ENCODE peak calls at places on chromosomes 4 and X, in four cellular contexts. One of them, this sample, is unnamed.

GRCh38 chr4:1291091-1291490 is 1.4 kb downstream of the MAEA start:
- DNase-seq in astrocyte: no peak
- DNase-seq in brain microvascular endothelial cell: no peak
- DNase-seq in psoas muscle: no peak
- DNase-seq in this sample: no peak

GRCh38 chrX:139559383-139560042 is 29.0 kb downstream of the F9 start:
- DNase-seq in astrocyte: peak
- DNase-seq in brain microvascular endothelial cell: peak
- DNase-seq in psoas muscle: no peak
- DNase-seq in this sample: peak

GRCh38 chr4:78667337-78667736 is 108.8 kb upstream of the BMP2K start:
- DNase-seq in astrocyte: no peak
- DNase-seq in brain microvascular endothelial cell: no peak
- DNase-seq in psoas muscle: no peak
- DNase-seq in this sample: no peak

GRCh38 chr4:168304744-168305459 is 13.7 kb downstream of the DDX60 start:
- DNase-seq in astrocyte: peak
- DNase-seq in brain microvascular endothelial cell: peak
- DNase-seq in psoas muscle: no peak
- DNase-seq in this sample: peak

GRCh38 chr4:7805533-7806079 is 134.1 kb downstream of the AFAP1 start:
- DNase-seq in astrocyte: peak
- DNase-seq in brain microvascular endothelial cell: peak
- DNase-seq in psoas muscle: no peak
- DNase-seq in this sample: peak

GRCh38 chr4:2817701-2818350 is 24.9 kb downstream of the SH3BP2 start:
- DNase-seq in astrocyte: no peak
- DNase-seq in brain microvascular endothelial cell: no peak
- DNase-seq in psoas muscle: peak
- DNase-seq in this sample: no peak

GRCh38 chrX:18424482-18425198 is 768 bp upstream of the CDKL5 start:
- DNase-seq in astrocyte: peak
- DNase-seq in brain microvascular endothelial cell: peak
- DNase-seq in psoas muscle: no peak
- DNase-seq in this sample: peak

GRCh38 chrX:48665991-48666390 is 17.6 kb upstream of the WAS start:
- DNase-seq in astrocyte: no peak
- DNase-seq in brain microvascular endothelial cell: peak
- DNase-seq in psoas muscle: no peak
- DNase-seq in this sample: peak

GRCh38 chr4:161466321-161466720 is 697.5 kb downstream of the FSTL5 start:
- DNase-seq in astrocyte: no peak
- DNase-seq in brain microvascular endothelial cell: no peak
- DNase-seq in psoas muscle: no peak
- DNase-seq in this sample: no peak

GRCh38 chrX:107894038-107894437 is 68.4 kb downstream of the MID2 start:
- DNase-seq in astrocyte: peak
- DNase-seq in brain microvascular endothelial cell: peak
- DNase-seq in psoas muscle: no peak
- DNase-seq in this sample: peak

GRCh38 chr4:41647368-41647767 is 101.2 kb downstream of the PHOX2B start:
- DNase-seq in astrocyte: no peak
- DNase-seq in brain microvascular endothelial cell: no peak
- DNase-seq in psoas muscle: no peak
- DNase-seq in this sample: no peak

GRCh38 chrX:136725446-136726104 is 55.2 kb downstream of the ARHGEF6 start:
- DNase-seq in astrocyte: peak
- DNase-seq in brain microvascular endothelial cell: peak
- DNase-seq in psoas muscle: peak
- DNase-seq in this sample: peak

GRCh38 chr4:31601793-31602192 is 881.6 kb downstream of the PCDH7 start:
- DNase-seq in astrocyte: no peak
- DNase-seq in brain microvascular endothelial cell: no peak
- DNase-seq in psoas muscle: no peak
- DNase-seq in this sample: no peak

GRCh38 chrX:108224727-108225455 is 133.3 kb downstream of the ATG4A start:
- DNase-seq in astrocyte: peak
- DNase-seq in brain microvascular endothelial cell: peak
- DNase-seq in psoas muscle: peak
- DNase-seq in this sample: no peak

GRCh38 chr4:116796022-116796421 is 289.4 kb downstream of the TRAM1L1 start:
- DNase-seq in astrocyte: no peak
- DNase-seq in brain microvascular endothelial cell: no peak
- DNase-seq in psoas muscle: no peak
- DNase-seq in this sample: no peak

GRCh38 chr4:32440391-32440790 is 1720.2 kb downstream of the PCDH7 start:
- DNase-seq in astrocyte: no peak
- DNase-seq in brain microvascular endothelial cell: no peak
- DNase-seq in psoas muscle: no peak
- DNase-seq in this sample: no peak

GRCh38 chr4:173092003-173092402 is 76.6 kb upstream of the GALNT7 start:
- DNase-seq in astrocyte: no peak
- DNase-seq in brain microvascular endothelial cell: no peak
- DNase-seq in psoas muscle: no peak
- DNase-seq in this sample: no peak

GRCh38 chrX:120015145-120016067 is 62.1 kb downstream of the RHOXF2B start:
- DNase-seq in astrocyte: no peak
- DNase-seq in brain microvascular endothelial cell: no peak
- DNase-seq in psoas muscle: no peak
- DNase-seq in this sample: no peak

GRCh38 chrX:10414872-10415703 is 205.3 kb downstream of the MID1 start:
- DNase-seq in astrocyte: peak
- DNase-seq in brain microvascular endothelial cell: peak
- DNase-seq in psoas muscle: no peak
- DNase-seq in this sample: peak

GRCh38 chr4:31370866-31371465 is 650.8 kb downstream of the PCDH7 start:
- DNase-seq in astrocyte: peak
- DNase-seq in brain microvascular endothelial cell: peak
- DNase-seq in psoas muscle: no peak
- DNase-seq in this sample: peak

GRCh38 chr4:8322794-8323704 is 53.5 kb downstream of the HTRA3 start:
- DNase-seq in astrocyte: no peak
- DNase-seq in brain microvascular endothelial cell: no peak
- DNase-seq in psoas muscle: peak
- DNase-seq in this sample: no peak

GRCh38 chrX:46589977-46590723 is 16.6 kb downstream of the CHST7 start:
- DNase-seq in astrocyte: peak
- DNase-seq in brain microvascular endothelial cell: no peak
- DNase-seq in psoas muscle: no peak
- DNase-seq in this sample: peak

GRCh38 chr4:5640096-5640495 is 68.3 kb downstream of the EVC2 start:
- DNase-seq in astrocyte: no peak
- DNase-seq in brain microvascular endothelial cell: no peak
- DNase-seq in psoas muscle: no peak
- DNase-seq in this sample: no peak

GRCh38 chrX:78796916-78797315 is 49.4 kb downstream of the LPAR4 start:
- DNase-seq in astrocyte: no peak
- DNase-seq in brain microvascular endothelial cell: no peak
- DNase-seq in psoas muscle: no peak
- DNase-seq in this sample: no peak

GRCh38 chr4:166501941-166502382 is 628.9 kb downstream of the TLL1 start:
- DNase-seq in astrocyte: no peak
- DNase-seq in brain microvascular endothelial cell: peak
- DNase-seq in psoas muscle: no peak
- DNase-seq in this sample: no peak

GRCh38 chrX:132963846-132964245 is 5.4 kb upstream of the HS6ST2 start:
- DNase-seq in astrocyte: no peak
- DNase-seq in brain microvascular endothelial cell: no peak
- DNase-seq in psoas muscle: no peak
- DNase-seq in this sample: no peak

GRCh38 chr4:637536-637935 is 12.2 kb downstream of the PDE6B start:
- DNase-seq in astrocyte: no peak
- DNase-seq in brain microvascular endothelial cell: peak
- DNase-seq in psoas muscle: no peak
- DNase-seq in this sample: no peak

GRCh38 chr4:169236901-169237626 is 33.7 kb downstream of the SH3RF1 start:
- DNase-seq in astrocyte: no peak
- DNase-seq in brain microvascular endothelial cell: no peak
- DNase-seq in psoas muscle: peak
- DNase-seq in this sample: no peak

GRCh38 chrX:27671234-27671633 is 81.1 kb downstream of the DCAF8L2 start:
- DNase-seq in astrocyte: no peak
- DNase-seq in brain microvascular endothelial cell: no peak
- DNase-seq in psoas muscle: no peak
- DNase-seq in this sample: no peak

GRCh38 chr4:8607603-8608481 is 15.3 kb downstream of the CPZ start:
- DNase-seq in astrocyte: no peak
- DNase-seq in brain microvascular endothelial cell: no peak
- DNase-seq in psoas muscle: no peak
- DNase-seq in this sample: no peak

GRCh38 chrX:132737743-132738142 is 220.7 kb downstream of the HS6ST2 start:
- DNase-seq in astrocyte: no peak
- DNase-seq in brain microvascular endothelial cell: no peak
- DNase-seq in psoas muscle: no peak
- DNase-seq in this sample: no peak

GRCh38 chrX:130071611-130072349 is 38.5 kb downstream of the ELF4 start:
- DNase-seq in astrocyte: no peak
- DNase-seq in brain microvascular endothelial cell: no peak
- DNase-seq in psoas muscle: no peak
- DNase-seq in this sample: no peak

GRCh38 chrX:130066975-130067615 is 43.2 kb downstream of the ELF4 start:
- DNase-seq in astrocyte: no peak
- DNase-seq in brain microvascular endothelial cell: no peak
- DNase-seq in psoas muscle: no peak
- DNase-seq in this sample: no peak
- TF ChIP-seq CTCF in astrocyte: no peak
- TF ChIP-seq CTCF in brain microvascular endothelial cell: no peak
- TF ChIP-seq CTCF in psoas muscle: no peak
- TF ChIP-seq CTCF in this sample: no peak

DNA sequence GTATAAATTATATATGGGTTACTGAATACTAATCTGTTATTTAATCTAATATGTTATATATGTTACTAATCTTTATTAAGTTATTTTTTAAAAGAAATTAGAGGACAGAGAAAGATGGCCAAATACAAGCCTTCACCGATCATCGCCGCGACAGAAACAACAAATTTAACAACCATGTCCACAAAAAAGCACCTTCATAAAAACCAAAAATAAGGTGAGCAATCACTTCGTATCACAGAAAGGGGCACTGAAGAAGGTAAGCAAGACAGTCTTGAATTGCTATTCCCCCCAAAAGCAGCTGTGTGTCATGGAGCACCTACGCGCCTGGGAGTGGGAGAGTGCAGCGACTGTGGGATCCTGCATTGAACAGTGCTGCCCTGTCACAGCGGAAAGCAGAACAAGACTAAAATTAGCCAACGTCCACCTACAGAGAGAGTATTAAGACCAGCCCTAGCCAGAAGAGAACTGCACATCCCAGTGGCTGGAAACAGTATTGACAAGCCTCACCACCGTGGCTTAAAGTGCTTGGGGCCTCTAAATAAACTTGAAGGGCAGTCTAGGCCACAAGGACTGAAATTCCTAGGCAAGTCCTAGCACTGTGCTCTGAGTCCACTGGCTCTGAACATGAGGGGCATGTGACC is 38.5 kb downstream of the LRBA start:
- DNase-seq in astrocyte: no peak
- DNase-seq in brain microvascular endothelial cell: no peak
- DNase-seq in psoas muscle: no peak
- DNase-seq in this sample: no peak
- TF ChIP-seq CTCF in astrocyte: no peak
- TF ChIP-seq CTCF in brain microvascular endothelial cell: no peak
- TF ChIP-seq CTCF in psoas muscle: no peak
- TF ChIP-seq CTCF in this sample: no peak

GRCh38 chrX:96841325-96841724 is 42.4 kb upstream of the RPA4 start:
- DNase-seq in astrocyte: no peak
- DNase-seq in brain microvascular endothelial cell: no peak
- DNase-seq in psoas muscle: no peak
- DNase-seq in this sample: no peak

GRCh38 chrX:96837808-96838207 is 45.9 kb upstream of the RPA4 start:
- DNase-seq in astrocyte: peak
- DNase-seq in brain microvascular endothelial cell: no peak
- DNase-seq in psoas muscle: no peak
- DNase-seq in this sample: peak

GRCh38 chrX:96846841-96847240 is 36.9 kb upstream of the RPA4 start:
- DNase-seq in astrocyte: no peak
- DNase-seq in brain microvascular endothelial cell: no peak
- DNase-seq in psoas muscle: no peak
- DNase-seq in this sample: no peak

DNA sequence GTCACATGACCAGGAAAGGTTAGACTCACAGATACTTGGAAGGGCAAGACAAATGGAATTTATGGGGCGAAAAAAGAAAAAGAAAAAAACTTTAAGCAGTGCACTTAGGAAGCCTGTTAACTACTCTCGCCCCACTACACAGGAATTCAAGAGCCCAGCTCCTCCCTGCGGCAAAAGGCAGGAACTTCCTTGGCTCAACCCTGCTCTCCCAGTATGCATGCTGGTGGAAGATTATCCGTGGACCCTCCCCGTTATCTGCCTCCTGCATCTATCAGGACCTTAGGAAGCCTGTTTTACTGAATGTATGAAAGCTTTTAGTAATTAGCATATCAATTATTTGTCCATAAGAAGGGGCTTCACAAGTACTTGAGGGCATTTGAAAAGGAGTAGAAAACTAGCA is 40.1 kb upstream of the RPA4 start:
- DNase-seq in astrocyte: no peak
- DNase-seq in brain microvascular endothelial cell: peak
- DNase-seq in psoas muscle: no peak
- DNase-seq in this sample: no peak
- TF ChIP-seq CTCF in astrocyte: no peak
- TF ChIP-seq CTCF in brain microvascular endothelial cell: peak
- TF ChIP-seq CTCF in psoas muscle: peak
- TF ChIP-seq CTCF in this sample: no peak

GRCh38 chrX:36908801-36909403 is 99.3 kb upstream of the FAM47C start:
- DNase-seq in astrocyte: peak
- DNase-seq in brain microvascular endothelial cell: no peak
- DNase-seq in psoas muscle: no peak
- DNase-seq in this sample: peak
- TF ChIP-seq CTCF in astrocyte: peak
- TF ChIP-seq CTCF in brain microvascular endothelial cell: peak
- TF ChIP-seq CTCF in psoas muscle: peak
- TF ChIP-seq CTCF in this sample: peak

DNA sequence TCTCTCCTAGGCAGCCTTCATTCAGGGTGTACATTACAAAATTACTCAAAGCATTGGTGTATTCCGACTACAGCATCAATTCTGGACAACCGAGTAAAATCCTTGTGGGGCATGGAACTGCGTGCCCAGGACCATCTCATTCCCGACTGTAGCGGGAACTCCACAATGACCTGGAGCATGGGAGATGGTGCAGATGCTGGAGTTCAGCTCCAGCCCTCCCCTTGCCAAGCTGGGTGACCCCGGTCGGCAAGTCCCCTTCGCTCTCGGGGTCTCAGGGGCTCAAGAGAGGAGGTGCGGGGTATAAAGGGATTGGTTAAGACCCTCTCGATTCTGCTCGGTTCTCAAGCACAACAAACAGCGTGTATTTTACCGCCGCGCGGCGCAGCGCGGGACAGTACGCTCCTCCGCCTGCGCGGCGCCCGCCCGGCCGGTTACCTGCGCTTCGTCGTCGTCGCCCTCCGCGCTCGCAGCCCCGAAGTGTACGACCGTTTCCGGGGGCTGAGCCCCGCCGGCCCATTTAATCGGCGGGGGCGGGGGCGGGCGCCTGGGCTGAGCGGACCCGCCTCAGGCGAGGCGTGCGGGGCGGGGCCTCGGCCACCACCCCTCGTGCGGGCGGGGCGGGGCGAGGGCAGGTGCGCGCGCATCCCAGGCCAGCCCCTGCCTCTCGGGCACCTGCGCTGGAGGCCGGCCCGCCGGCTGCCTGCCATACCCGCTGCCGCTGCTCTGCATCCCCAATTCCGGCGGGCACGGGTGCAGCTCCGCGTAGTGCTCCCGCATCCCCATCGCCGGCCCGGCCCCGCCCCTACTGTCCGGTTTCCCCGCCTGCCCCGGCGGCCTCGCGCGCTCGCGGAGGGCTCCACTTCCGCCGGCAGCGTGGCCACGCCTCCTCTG is at the start of gene G6PD:
- DNase-seq in astrocyte: no peak
- DNase-seq in brain microvascular endothelial cell: no peak
- DNase-seq in psoas muscle: no peak
- DNase-seq in this sample: no peak
- TF ChIP-seq CTCF in astrocyte: no peak
- TF ChIP-seq CTCF in brain microvascular endothelial cell: no peak
- TF ChIP-seq CTCF in psoas muscle: no peak
- TF ChIP-seq CTCF in this sample: no peak

This sample was measured in HFFc6.